ENCODE peak calls at places on chromosomes 5 and 9, in five cellular contexts. Q, N, F, O and Z are unnamed samples.

GRCh38 chr9:129733632-129733953 is 19.2 kb downstream of the PTGES start:
- DNase-seq in O (no peak), F (no peak), N (no peak), Q (no peak), Z (no peak)

GRCh38 chr5:66436721-66437120 is 159.5 kb upstream of the MAST4 start:
- DNase-seq in N (peak), Q (peak), O (no peak), F (no peak), Z (no peak)

GRCh38 chr5:133734916-133735315 is 122.6 kb upstream of the FSTL4 start:
- DNase-seq in O (no peak), Q (no peak), N (no peak), F (no peak), Z (no peak)

GRCh38 chr5:150410524-150411244 is 2.0 kb downstream of the CD74 start:
- DNase-seq in N (peak), O (no peak), F (peak), Q (peak), Z (peak)

GRCh38 chr9:79384506-79384905 is 187.3 kb upstream of the TLE4 start:
- DNase-seq in O (no peak), F (no peak), N (no peak), Q (no peak), Z (no peak)

GRCh38 chr5:133205649-133206048 is 153.8 kb downstream of the HSPA4 start:
- DNase-seq in Q (no peak), N (no peak), O (no peak), F (no peak), Z (no peak)

GRCh38 chr5:79935992-79936643 is 54.9 kb downstream of the MTX3 start:
- DNase-seq in F (no peak), Q (no peak), N (no peak), O (no peak), Z (no peak)

GRCh38 chr9:128249914-128250838 is 25.6 kb downstream of the GOLGA2 start:
- DNase-seq in N (no peak), F (peak), O (peak), Q (peak), Z (peak)

GRCh38 chr9:135958485-135958884 is 2.7 kb downstream of the UBAC1 start:
- DNase-seq in O (no peak), N (no peak), Q (no peak), F (no peak), Z (no peak)

GRCh38 chr5:131959906-131960305 is 14.4 kb upstream of the MEIKIN start:
- DNase-seq in O (no peak), F (no peak), N (no peak), Q (no peak), Z (no peak)

GRCh38 chr9:134295101-134295745 is 31.0 kb upstream of the RXRA start:
- DNase-seq in N (no peak), F (peak), Q (no peak), O (no peak), Z (no peak)

GRCh38 chr9:123723135-123723875 is 206.6 kb downstream of the DENND1A start:
- DNase-seq in F (no peak), O (no peak), Q (no peak), N (no peak), Z (no peak)

GRCh38 chr5:146706321-146706972 is 172.1 kb downstream of the PPP2R2B start:
- DNase-seq in Q (peak), F (no peak), O (no peak), N (peak), Z (no peak)

GRCh38 chr5:14510880-14511279 is 70.7 kb upstream of the OTULINL start:
- DNase-seq in N (no peak), Q (no peak), O (no peak), F (no peak), Z (no peak)

GRCh38 chr5:52856564-52856963 is 68.8 kb downstream of the ITGA1 start:
- DNase-seq in N (no peak), O (no peak), F (no peak), Q (no peak), Z (no peak)

GRCh38 chr5:45399041-45399440 is 297.1 kb downstream of the HCN1 start:
- DNase-seq in O (no peak), N (no peak), Q (no peak), F (no peak), Z (no peak)

GRCh38 chr5:154138701-154139100 is 51.8 kb upstream of the GALNT10 start:
- DNase-seq in Q (no peak), F (no peak), O (no peak), N (no peak), Z (no peak)

GRCh38 chr5:133610489-133611356 is 1.6 kb downstream of the FSTL4 start:
- DNase-seq in F (peak), O (peak), N (peak), Q (peak), Z (no peak)

GRCh38 chr5:119785057-119785456 is 155.7 kb downstream of the FAM170A start:
- DNase-seq in N (no peak), F (no peak), Q (no peak), O (no peak), Z (no peak)

GRCh38 chr9:128406848-128407391 is 13.7 kb upstream of the CERCAM start:
- DNase-seq in F (no peak), O (no peak), Q (no peak), N (peak), Z (no peak)

GRCh38 chr5:68898961-68899471 is 194.8 kb upstream of the SLC30A5 start:
- DNase-seq in N (no peak), F (no peak), Q (no peak), O (no peak), Z (no peak)

GRCh38 chr5:175206651-175207050 is 237.3 kb downstream of the DRD1 start:
- DNase-seq in F (no peak), O (no peak), N (no peak), Q (no peak), Z (no peak)

GRCh38 chr5:73282383-73282782 is 109.4 kb downstream of the TMEM174 start:
- DNase-seq in Q (no peak), F (no peak), N (no peak), O (no peak), Z (no peak)

GRCh38 chr5:93294184-93294583 is 286.8 kb downstream of the NR2F1-AS1 start:
- DNase-seq in N (no peak), F (no peak), O (no peak), Q (no peak), Z (no peak)

GRCh38 chr9:111730937-111731567 is 63.7 kb downstream of the SHOC1 start:
- DNase-seq in Q (no peak), F (no peak), N (peak), O (no peak), Z (no peak)

GRCh38 chr9:111726949-111727348 is 65.5 kb downstream of the GNG10 start:
- DNase-seq in N (no peak), Q (no peak), O (no peak), F (no peak), Z (no peak)

GRCh38 chr9:111728143-111728542 is 66.6 kb downstream of the SHOC1 start:
- DNase-seq in N (no peak), F (no peak), O (no peak), Q (no peak), Z (no peak)

GRCh38 chr9:111731916-111732315 is 62.8 kb downstream of the SHOC1 start:
- DNase-seq in O (no peak), Q (no peak), F (no peak), N (no peak), Z (no peak)

DNA sequence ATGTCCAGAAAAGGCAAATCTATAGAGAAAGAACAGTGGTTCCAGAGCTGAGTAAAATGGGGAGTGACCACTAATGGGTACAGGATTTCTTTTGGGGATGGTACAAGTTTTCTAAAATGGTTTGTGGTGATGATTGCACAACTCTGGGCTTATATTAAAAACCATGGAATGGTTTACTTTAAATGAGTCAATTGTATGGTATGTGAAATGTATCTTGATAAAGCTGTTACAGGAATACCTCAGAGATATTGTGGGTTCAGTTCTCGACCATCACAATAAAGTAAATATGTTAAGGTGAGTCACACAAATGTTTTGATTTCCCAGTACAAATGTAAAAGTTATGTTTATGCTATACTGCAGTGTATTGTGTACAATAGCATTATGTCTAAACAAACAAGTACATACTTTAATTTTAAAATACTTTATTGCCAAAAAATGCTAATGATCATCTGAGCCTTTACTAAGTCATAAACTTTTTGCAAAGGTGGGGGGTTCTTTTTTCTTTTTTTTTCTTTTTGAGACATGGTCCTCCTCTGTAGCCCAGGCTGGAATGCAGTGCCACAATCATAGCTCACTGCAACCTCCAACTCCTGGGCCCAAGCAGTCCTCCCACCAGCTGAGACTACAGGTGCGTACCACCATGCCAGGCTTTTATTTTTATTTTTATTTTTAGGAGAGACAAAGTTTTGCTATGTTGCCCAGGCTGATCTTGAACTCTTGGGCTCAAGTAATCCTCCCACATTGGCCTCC is 65.9 kb downstream of the SHOC1 start:
- DNase-seq in O (no peak), Q (no peak), N (peak), F (no peak), Z (no peak)
- TF ChIP-seq FOXM1 in O (no peak), Q (no peak), N (no peak), F (peak), Z (no peak)

GRCh38 chr9:132541051-132541450 is 41.4 kb upstream of the BARHL1 start:
- DNase-seq in O (no peak), F (no peak), N (no peak), Q (no peak), Z (no peak)
- TF ChIP-seq FOXM1 in O (no peak), F (no peak), N (no peak), Q (no peak), Z (no peak)

DNA sequence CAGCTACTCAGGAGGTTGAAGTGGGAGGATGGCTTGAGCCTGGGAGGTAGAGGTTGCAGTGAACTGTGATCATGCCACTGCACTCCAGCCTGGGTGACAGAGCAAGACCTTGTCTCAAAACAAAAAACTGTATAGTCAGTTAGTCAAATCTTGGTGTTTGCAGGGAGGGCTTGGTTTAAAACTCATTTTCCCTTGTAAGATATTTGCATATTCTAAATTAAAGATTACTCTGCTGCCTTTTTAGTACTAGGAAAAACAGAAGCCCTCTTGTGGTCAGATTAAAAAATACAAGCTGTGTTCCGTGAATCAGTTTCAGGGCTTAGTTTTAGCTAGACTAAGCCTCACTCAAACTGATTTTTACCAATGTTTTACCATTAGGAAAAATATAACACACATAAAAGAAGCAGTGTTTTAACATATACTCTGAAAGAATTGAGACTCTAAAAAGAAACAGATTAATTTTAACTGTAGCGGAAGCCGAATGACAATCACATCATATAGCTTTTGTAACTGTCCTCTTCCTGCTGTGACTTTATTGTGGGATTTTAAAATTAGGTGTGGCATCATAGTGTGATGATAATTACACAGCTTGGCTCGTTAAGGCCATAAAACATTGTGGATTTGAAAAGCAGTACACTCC is 84.9 kb upstream of the BASP1 start:
- DNase-seq in Q (peak), N (no peak), F (peak), O (peak), Z (no peak)
- TF ChIP-seq FOXM1 in Q (no peak), N (no peak), F (no peak), O (no peak), Z (no peak)

DNA sequence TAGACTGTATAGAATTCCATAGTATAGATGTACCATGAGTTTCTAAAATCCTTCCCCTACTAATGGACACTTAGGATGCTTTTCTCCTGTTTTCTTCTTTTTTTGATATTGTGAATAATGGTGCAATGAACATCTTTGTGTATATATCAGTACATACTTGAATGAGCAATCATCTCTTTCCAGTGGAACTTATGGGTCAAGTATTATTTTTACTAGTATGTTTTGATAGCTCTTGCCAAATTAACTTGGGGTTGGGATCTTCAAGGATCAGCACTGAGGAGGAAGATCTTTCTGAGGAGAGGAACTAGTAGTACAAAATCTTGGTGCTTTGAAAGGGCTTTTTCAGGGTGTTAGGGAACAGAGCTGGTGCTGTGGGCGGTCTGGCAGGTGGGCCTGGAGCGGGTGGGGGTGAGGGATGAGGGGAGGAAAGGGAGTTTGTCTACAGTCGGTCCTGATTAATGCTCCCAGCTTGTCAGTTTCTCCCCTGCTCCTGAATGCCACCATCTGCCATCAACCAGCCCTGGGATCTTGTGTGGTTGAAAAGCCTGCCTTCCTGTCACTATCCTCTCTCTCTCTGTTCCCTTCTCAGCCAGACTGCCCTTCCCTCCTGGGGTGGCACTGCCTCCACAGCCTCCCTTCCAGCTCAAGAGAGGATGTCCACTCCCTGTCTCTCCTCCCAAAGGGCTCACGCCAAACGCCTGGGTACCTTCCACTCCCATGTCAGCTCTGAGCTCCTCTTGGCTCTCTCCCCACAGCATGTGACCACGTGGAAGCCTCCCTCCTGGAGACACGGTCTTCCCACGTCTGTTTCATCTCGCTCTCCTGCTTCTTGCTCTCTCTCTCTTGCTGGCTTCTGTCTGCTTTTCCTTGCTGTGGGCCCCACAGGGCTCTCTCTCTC is 185.9 kb downstream of the DAB2IP start:
- DNase-seq in N (no peak), Q (no peak), O (no peak), F (no peak), Z (no peak)
- TF ChIP-seq FOXM1 in N (no peak), Q (no peak), O (no peak), F (no peak), Z (no peak)

GRCh38 chr5:35129276-35129675 is 81.5 kb upstream of the AGXT2 start:
- DNase-seq in O (no peak), F (no peak), N (no peak), Q (no peak), Z (no peak)

GRCh38 chr5:35131723-35132122 is 84.0 kb upstream of the AGXT2 start:
- DNase-seq in O (no peak), N (no peak), F (no peak), Q (no peak), Z (no peak)

GRCh38 chr5:35133186-35133585 is 85.4 kb upstream of the AGXT2 start:
- DNase-seq in N (no peak), F (no peak), Q (no peak), O (no peak), Z (no peak)

GRCh38 chr5:35127006-35127405 is 79.3 kb upstream of the AGXT2 start:
- DNase-seq in F (no peak), O (no peak), N (no peak), Q (no peak), Z (no peak)

DNA sequence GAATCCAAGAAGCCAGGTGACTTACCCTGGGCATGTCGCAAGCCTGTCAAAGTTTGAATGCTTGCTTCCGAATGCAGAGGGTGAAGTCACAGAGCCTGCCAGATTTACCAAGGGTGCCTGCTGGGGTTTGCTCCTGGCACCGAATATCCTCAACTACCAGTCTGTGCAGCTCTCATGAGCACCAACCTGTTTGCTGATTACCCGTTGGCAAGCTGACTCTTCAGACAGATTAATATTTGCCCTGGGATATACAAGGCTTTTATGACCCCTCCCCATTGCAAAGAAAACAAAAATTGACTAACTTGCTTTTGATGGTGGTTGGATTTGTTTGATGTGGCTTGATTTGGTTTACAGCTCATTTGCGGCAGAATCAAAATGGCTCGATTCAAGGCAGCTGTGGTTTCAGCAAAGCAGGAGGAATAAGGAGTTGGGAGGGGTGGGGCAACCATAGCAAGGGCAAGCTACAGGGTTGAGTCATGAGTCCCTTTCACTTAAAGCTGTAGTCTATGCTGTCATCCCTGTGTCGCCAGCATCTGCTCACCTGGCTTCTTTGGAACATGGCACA is 82.3 kb upstream of the AGXT2 start:
- DNase-seq in N (no peak), Q (no peak), F (no peak), O (no peak), Z (peak)
- TF ChIP-seq FOXM1 in N (no peak), Q (no peak), F (no peak), O (no peak), Z (no peak)

GRCh38 chr5:173763410-173763809 is 124.7 kb upstream of the CPEB4 start:
- DNase-seq in O (no peak), F (no peak), N (no peak), Q (no peak), Z (no peak)
- TF ChIP-seq FOXM1 in O (no peak), F (no peak), N (no peak), Q (no peak), Z (no peak)

GRCh38 chr9:125119643-125120286 is 23.6 kb downstream of the SCAI start:
- DNase-seq in N (no peak), Q (no peak), F (peak), O (no peak), Z (no peak)
- TF ChIP-seq FOXM1 in N (no peak), Q (no peak), F (no peak), O (no peak), Z (no peak)